ENCODE peak calls at places on chromosomes 3 and 15, in five cellular contexts. K is neuronal stem cell; Y is CD8-positive, alpha-beta memory T cell; C is IMR-90; Z is suprapubic skin. H is an unnamed sample.

GRCh38 chr15:49815506-49815905 is 194.7 kb downstream of the DTWD1 start:
- DNase-seq in Y (no peak), Z (no peak), K (no peak), C (no peak), H (no peak)

GRCh38 chr3:43246956-43247355 is 39.4 kb upstream of the SNRK start:
- DNase-seq in Z (no peak), C (no peak), Y (no peak), K (peak; percentile 5), H (no peak)

GRCh38 chr15:92205255-92205739 is 188.4 kb upstream of the ST8SIA2 start:
- DNase-seq in Y (no peak), C (no peak), K (no peak), Z (no peak), H (peak; percentile 2)

GRCh38 chr3:108493862-108494261 is 16.5 kb downstream of the MYH15 start:
- DNase-seq in Y (no peak), Z (no peak), K (no peak), C (no peak), H (no peak)

GRCh38 chr3:149971403-149972075 is 844 bp upstream of the PFN2 start:
- DNase-seq in Y (peak; percentile 9), C (peak; percentile 64), Z (peak; percentile 71), K (no peak), H (peak; percentile 60)

GRCh38 chr3:169103941-169104340 is 559.6 kb downstream of the MECOM start:
- DNase-seq in Z (no peak), Y (no peak), K (no peak), C (no peak), H (no peak)

GRCh38 chr3:128846501-128846900 is 32.9 kb upstream of the ACAD9 start:
- DNase-seq in Z (no peak), Y (no peak), C (no peak), K (no peak), H (no peak)

GRCh38 chr15:45200001-45200798 is 12.4 kb upstream of the SHF start:
- DNase-seq in K (peak; percentile 96), C (peak; percentile 98), Z (peak; percentile 99), Y (peak; percentile 89), H (peak; percentile 96)

GRCh38 chr15:92576597-92577200 is 78.9 kb downstream of the FAM174B start:
- DNase-seq in K (no peak), C (no peak), Z (no peak), Y (no peak), H (peak; percentile 19)

GRCh38 chr15:85793641-85794597 is 806 bp downstream of the KLHL25 start:
- DNase-seq in C (peak; percentile 15), K (peak; percentile 48), Z (no peak), Y (no peak), H (no peak)

GRCh38 chr3:29486087-29486486 is 205.2 kb downstream of the RBMS3 start:
- DNase-seq in C (peak; percentile 77), Z (no peak), K (no peak), Y (no peak), H (no peak)

GRCh38 chr15:78617131-78617915 is 3.5 kb downstream of the CHRNA3 start:
- DNase-seq in Z (no peak), Y (no peak), K (no peak), C (no peak), H (no peak)

GRCh38 chr3:45666729-45667440 is 22.3 kb upstream of the SACM1L start:
- DNase-seq in K (no peak), Z (no peak), C (peak; percentile 69), Y (no peak), H (no peak)

GRCh38 chr15:44657378-44657777 is 6.1 kb downstream of the SPG11 start:
- DNase-seq in Z (no peak), K (no peak), C (no peak), Y (no peak), H (no peak)

GRCh38 chr3:57029924-57030323 is 30.5 kb upstream of the SPATA12 start:
- DNase-seq in K (no peak), Y (no peak), C (no peak), Z (no peak), H (no peak)

GRCh38 chr3:119148493-119149180 is 2.7 kb downstream of the TEX55 start:
- DNase-seq in Z (no peak), K (no peak), C (peak; percentile 79), Y (no peak), H (no peak)

GRCh38 chr3:119145500-119146167 is at the start of gene TEX55:
- DNase-seq in C (peak; percentile 61), Y (no peak), K (no peak), Z (no peak), H (no peak)

GRCh38 chr3:119146578-119147375 is 812 bp downstream of the TEX55 start:
- DNase-seq in Z (no peak), C (no peak), Y (no peak), K (no peak), H (no peak)

GRCh38 chr3:119149484-119149883 is 3.5 kb downstream of the TEX55 start:
- DNase-seq in K (no peak), C (peak; percentile 92), Z (no peak), Y (no peak), H (no peak)

GRCh38 chr3:119147494-119147893 is 1.5 kb downstream of the TEX55 start:
- DNase-seq in K (no peak), Z (no peak), Y (no peak), C (no peak), H (no peak)
- H3K27ac ChIP-seq in K (no peak overlapping the region), Z (no peak overlapping the region), Y (no peak overlapping the region), C (no peak overlapping the region), H (no peak overlapping the region)

GRCh38 chr15:23516866-23517265 is 48.6 kb upstream of the MKRN3 start:
- DNase-seq in Y (no peak), Z (no peak), C (no peak), K (no peak), H (no peak)
- H3K9me3 ChIP-seq in Y (no peaks in the 10 kb centered on the region), Z (no peaks in the 10 kb centered on the region), C (peaks cover 5% of the 10 kb centered on the region), K (peaks cover 6% of the 10 kb centered on the region), H (no peaks in the 10 kb centered on the region)

DNA sequence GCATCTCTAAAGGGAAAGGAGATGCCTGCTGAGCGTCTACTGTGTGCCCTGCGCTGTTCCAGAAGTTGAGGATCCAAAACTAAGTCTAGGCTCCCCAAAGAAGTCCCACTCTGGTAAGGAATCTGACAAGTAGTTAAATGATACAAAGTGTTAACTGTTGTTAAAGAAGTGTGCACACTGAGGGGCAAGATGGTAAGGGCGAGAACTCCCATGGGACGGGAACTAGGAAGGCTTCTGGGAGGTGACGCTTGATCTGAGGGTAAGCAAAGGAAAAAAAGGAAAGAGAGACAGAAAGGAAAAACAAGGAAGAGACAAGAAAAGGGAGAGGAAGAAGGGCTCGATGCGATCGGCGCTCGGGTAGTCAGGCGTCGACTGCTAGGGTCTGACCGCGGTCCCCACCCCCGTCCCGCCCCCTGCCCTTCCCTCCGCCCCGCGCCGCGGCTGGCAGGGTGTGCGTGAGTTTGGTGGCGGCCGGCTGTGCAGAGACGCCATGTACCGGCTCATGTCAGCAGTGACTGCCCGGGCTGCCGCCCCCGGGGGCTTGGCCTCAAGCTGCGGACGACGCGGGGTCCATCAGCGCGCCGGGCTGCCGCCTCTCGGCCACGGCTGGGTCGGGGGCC is at the start of gene LACTB:
- DNase-seq in K (peak; percentile 83), Z (peak; percentile 92), C (peak; percentile 89), Y (peak; percentile 68), H (peak; percentile 83)
- H3K27ac ChIP-seq in K (peak within 1 kb of the TSS; percentile 63), Z (peak within 1 kb of the TSS; percentile 96), C (peak within 1 kb of the TSS; percentile 85), Y (peak within 1 kb of the TSS; percentile 61), H (peak within 1 kb of the TSS; percentile 99)

GRCh38 chr3:136703429-136703828 is 48.7 kb downstream of the STAG1 start:
- DNase-seq in C (no peak), Y (no peak), K (no peak), Z (no peak), H (no peak)

GRCh38 chr3:136694321-136694720 is 57.9 kb downstream of the STAG1 start:
- DNase-seq in Y (no peak), K (no peak), Z (no peak), C (no peak), H (no peak)

GRCh38 chr3:136698361-136698760 is 53.8 kb downstream of the STAG1 start:
- DNase-seq in Z (no peak), K (no peak), Y (no peak), C (no peak), H (no peak)

DNA sequence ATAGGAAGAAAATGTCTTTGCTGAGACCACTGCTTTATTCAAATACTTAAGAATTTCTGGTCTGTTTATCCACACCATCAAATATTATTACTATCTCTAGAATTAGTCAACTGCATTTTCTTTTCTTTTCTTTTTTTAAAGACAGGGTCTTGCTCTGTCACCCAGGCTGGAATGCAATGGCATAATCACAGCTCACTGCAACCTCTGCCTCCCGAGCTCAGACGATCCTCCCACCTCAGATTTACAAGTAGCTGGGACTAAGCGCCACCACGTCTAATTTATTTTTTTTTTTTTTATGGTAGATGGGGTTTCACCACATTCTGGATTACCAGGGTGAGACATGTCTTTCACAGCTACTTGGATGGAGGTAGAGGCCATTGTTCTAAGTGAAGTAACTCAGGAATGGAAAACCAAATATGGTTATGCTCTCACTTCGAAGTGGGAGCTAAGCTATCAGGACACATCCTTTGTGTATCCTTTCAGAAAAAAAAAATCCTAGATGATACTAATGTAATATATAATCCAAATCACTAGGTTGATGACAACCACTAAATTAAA is 52.8 kb downstream of the STAG1 start:
- DNase-seq in Z (no peak), Y (no peak), C (no peak), K (no peak), H (no peak)
- H3K9me3 ChIP-seq in Z (no peaks in the 10 kb centered on the region), Y (peaks cover 14% of the 10 kb centered on the region), C (no peaks in the 10 kb centered on the region), K (no peaks in the 10 kb centered on the region), H (no peaks in the 10 kb centered on the region)

GRCh38 chr3:33372218-33373081 is 67.8 kb downstream of the UBP1 start:
- DNase-seq in C (peak; percentile 73), Z (no peak), K (peak; percentile 41), Y (peak; percentile 8), H (no peak)

GRCh38 chr3:33380653-33381052 is 59.6 kb downstream of the UBP1 start:
- DNase-seq in C (no peak), Z (no peak), K (no peak), Y (no peak), H (no peak)

GRCh38 chr3:33377931-33378330 is 62.3 kb downstream of the UBP1 start:
- DNase-seq in Z (no peak), K (no peak), C (peak; percentile 84), Y (no peak), H (no peak)

GRCh38 chr3:33373082-33373437 is 67.1 kb downstream of the UBP1 start:
- DNase-seq in Z (no peak), C (no peak), Y (no peak), K (no peak), H (no peak)

GRCh38 chr3:33377489-33377888 is 62.7 kb downstream of the UBP1 start:
- DNase-seq in Z (no peak), C (no peak), Y (no peak), K (no peak), H (no peak)
- H3K27ac ChIP-seq in Z (no peak overlapping the region), C (no peak overlapping the region), Y (no peak overlapping the region), K (no peak overlapping the region), H (no peak overlapping the region)

GRCh38 chr15:23670970-23671369 is 16.1 kb downstream of the NDN start:
- DNase-seq in K (no peak), C (no peak), Z (no peak), Y (no peak), H (no peak)
- H3K9me3 ChIP-seq in K (peaks cover 3% of the 10 kb centered on the region), C (no peaks in the 10 kb centered on the region), Z (no peaks in the 10 kb centered on the region), Y (no peaks in the 10 kb centered on the region), H (no peaks in the 10 kb centered on the region)

GRCh38 chr3:14441240-14441919 is 39.0 kb downstream of the SLC6A6 start:
- DNase-seq in Y (no peak), Z (no peak), K (no peak), C (no peak), H (no peak)
- H3K27ac ChIP-seq in Y (no peak overlapping the region), Z (no peak overlapping the region), K (no peak overlapping the region), C (no peak overlapping the region), H (no peak overlapping the region)

H was measured in lung.